ENCODE peak calls at places on chromosomes 5 and 9, in nine cellular contexts. B is BJ, C is A549, Y is Peyer's patch, X is uterus, L is pancreas, A is fibroblast of the aortic adventitia, Q is AG10803, O is heart right ventricle. H is an unnamed sample.

GRCh38 chr9:115456515-115456914 is 338.6 kb upstream of the TNC start:
- DNase-seq in Q (peak; percentile 95), Y (no peak), B (no peak), A (peak; percentile 78), X (no peak), O (no peak), C (no peak), L (no peak), H (no peak)

GRCh38 chr5:55175781-55176175 is 2.8 kb upstream of the CDC20B start:
- DNase-seq in O (no peak), Q (no peak), A (no peak), B (no peak), X (no peak), C (no peak), L (no peak), Y (no peak), H (no peak)

GRCh38 chr5:71925608-71926091 is 181.6 kb upstream of the MAP1B start:
- DNase-seq in Y (no peak), A (peak; percentile 64), Q (peak; percentile 79), X (no peak), C (peak; percentile 43), B (no peak), O (peak; percentile 60), L (no peak), H (no peak)

GRCh38 chr9:100720922-100721321 is 143.0 kb downstream of the CAVIN4 start:
- DNase-seq in C (no peak), Y (no peak), O (no peak), A (peak; percentile 41), Q (no peak), B (no peak), L (no peak), X (no peak), H (no peak)

GRCh38 chr9:113957778-113958430 is 81.8 kb downstream of the ZNF618 start:
- DNase-seq in C (peak; percentile 37), L (no peak), A (peak; percentile 96), Y (no peak), B (peak; percentile 80), O (no peak), X (no peak), Q (peak; percentile 90), H (no peak)

GRCh38 chr9:115115924-115116323 is 2.0 kb downstream of the TNC start:
- DNase-seq in L (no peak), B (no peak), A (peak; percentile 66), Q (peak; percentile 78), C (no peak), X (no peak), O (no peak), Y (no peak), H (no peak)

GRCh38 chr9:129012343-129012742 is 15.8 kb downstream of the SH3GLB2 start:
- DNase-seq in X (no peak), B (no peak), A (no peak), L (no peak), C (no peak), Y (no peak), Q (no peak), O (no peak), H (no peak)

GRCh38 chr9:127158995-127159801 is 36.8 kb upstream of the ANGPTL2 start:
- DNase-seq in Q (peak; percentile 87), L (peak; percentile 30), A (peak; percentile 73), Y (peak; percentile 71), C (peak; percentile 74), O (peak; percentile 65), X (peak; percentile 74), B (no peak), H (no peak)

GRCh38 chr9:133107245-133107722 is 13.8 kb downstream of the RALGDS start:
- DNase-seq in B (no peak), L (peak; percentile 36), Q (no peak), C (no peak), Y (no peak), X (no peak), A (no peak), O (no peak), H (no peak)

GRCh38 chr9:97387936-97388684 is 23.8 kb upstream of the TDRD7 start:
- DNase-seq in O (no peak), Y (no peak), B (no peak), X (no peak), L (peak; percentile 54), C (no peak), A (no peak), Q (no peak), H (no peak)

GRCh38 chr5:102807878-102808502 is 52.9 kb downstream of the PAM start:
- DNase-seq in C (peak; percentile 4), Q (peak; percentile 46), B (no peak), Y (no peak), X (no peak), A (no peak), L (no peak), O (no peak), H (no peak)

GRCh38 chr5:84181093-84181492 is 203.6 kb downstream of the EDIL3 start:
- DNase-seq in X (no peak), Y (no peak), A (peak; percentile 12), C (no peak), O (no peak), L (no peak), B (no peak), Q (peak; percentile 29), H (no peak)

GRCh38 chr5:9245071-9245470 is 300.8 kb downstream of the SEMA5A start:
- DNase-seq in C (no peak), B (no peak), O (no peak), A (no peak), Q (no peak), L (no peak), X (no peak), Y (no peak), H (no peak)

GRCh38 chr9:126156898-126157297 is 169.7 kb upstream of the MVB12B start:
- DNase-seq in L (no peak), Q (no peak), Y (no peak), B (no peak), A (no peak), C (no peak), X (no peak), O (no peak), H (no peak)

DNA sequence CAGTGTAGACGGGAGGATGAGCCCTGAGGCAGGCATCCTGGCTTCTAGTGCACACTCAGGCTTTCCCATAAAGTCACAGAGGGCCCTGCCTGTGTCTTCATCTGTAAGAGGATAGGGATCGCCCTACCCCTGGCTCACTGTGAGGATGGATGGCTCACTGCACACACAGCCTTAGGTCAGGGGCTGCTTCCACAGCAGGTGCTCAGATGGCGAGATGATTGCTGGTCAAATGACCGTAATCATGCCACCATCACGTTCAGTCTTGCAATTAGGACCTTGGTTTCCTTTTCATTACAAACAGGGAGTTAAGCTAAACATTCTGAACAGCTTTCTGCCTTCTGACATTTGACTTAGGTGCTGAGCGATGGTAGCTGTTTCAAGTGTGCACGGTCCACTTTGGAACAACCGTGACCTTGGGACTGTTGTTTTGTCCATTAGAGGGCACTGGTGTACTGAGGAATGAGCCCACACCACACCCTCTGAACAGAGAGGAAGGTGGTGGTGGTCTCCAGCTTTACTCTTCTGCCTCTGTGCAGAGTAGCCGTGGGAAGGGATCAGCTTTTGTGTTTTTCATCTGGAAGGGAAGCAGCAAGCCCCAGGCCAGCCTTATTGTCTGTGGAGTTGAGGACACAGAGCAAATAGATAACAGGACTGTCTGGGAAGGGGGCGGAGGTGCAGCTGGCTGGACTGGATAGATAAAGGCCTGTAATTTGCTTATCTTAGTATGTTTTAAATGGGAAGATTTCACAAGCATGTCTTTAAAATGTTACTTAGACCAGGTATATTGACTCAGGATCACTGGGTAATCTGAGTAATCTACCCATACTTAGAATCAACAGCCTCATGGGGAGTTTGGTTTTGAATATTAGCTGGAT is 183.1 kb downstream of the TRIO start:
- DNase-seq in B (no peak), X (no peak), Q (no peak), A (no peak), L (no peak), O (no peak), Y (no peak), C (peak; percentile 7), H (no peak)
- TF ChIP-seq CTCF in B (peak; percentile 24), X (no peak), Q (peak; percentile 23), A (no peak), L (peak; percentile 16), O (peak; percentile 23), Y (no peak), C (no peak), H (no peak)

GRCh38 chr5:132467292-132467984 is 23.1 kb downstream of the IRF1 start:
- DNase-seq in L (peak; percentile 23), A (no peak), X (no peak), Y (peak; percentile 35), O (no peak), B (no peak), C (no peak), Q (no peak), H (peak; percentile 76)
- H3K4me3 ChIP-seq in L (no peak overlapping the region), A (no peak overlapping the region), X (no peak overlapping the region), Y (no peak overlapping the region), O (peak overlapping the region; percentile 12), B (no peak overlapping the region), C (no peak overlapping the region), Q (no peak overlapping the region), H (peak overlapping the region; percentile 24)

GRCh38 chr5:146446861-146447733 is at the start of gene TCERG1:
- DNase-seq in Q (peak; percentile 100), C (peak; percentile 100), L (peak; percentile 93), A (peak; percentile 100), X (peak; percentile 100), B (peak; percentile 98), O (peak; percentile 100), Y (peak; percentile 99), H (peak; percentile 100)

GRCh38 chr5:146448783-146449519 is 1.8 kb downstream of the TCERG1 start:
- DNase-seq in O (no peak), A (no peak), Y (no peak), L (no peak), C (no peak), B (no peak), Q (no peak), X (no peak), H (no peak)

GRCh38 chr5:146447734-146448380 is 724 bp downstream of the TCERG1 start:
- DNase-seq in L (no peak), O (peak; percentile 7), Q (peak; percentile 43), B (no peak), C (peak; percentile 33), A (peak; percentile 33), Y (no peak), X (no peak), H (no peak)

DNA sequence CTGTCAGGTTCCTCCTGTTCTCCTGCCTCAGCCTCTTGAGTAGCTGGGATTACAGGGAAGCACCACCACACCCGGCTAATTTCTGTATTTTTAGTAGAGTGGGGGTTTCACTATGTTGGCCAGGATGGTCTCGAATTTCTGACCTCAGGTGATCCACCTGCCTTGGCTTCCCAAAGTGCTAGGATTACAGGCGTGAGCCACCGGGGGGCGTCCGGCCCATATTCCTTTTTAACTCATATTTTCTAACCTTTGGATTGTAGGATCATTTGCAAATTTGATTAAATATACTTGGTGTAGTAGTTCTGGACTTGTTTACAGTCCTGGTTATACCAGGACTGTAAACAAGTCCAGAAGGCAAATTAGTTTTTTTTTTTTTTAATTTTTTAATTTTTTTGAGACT is 4.3 kb downstream of the TCERG1 start:
- DNase-seq in O (no peak), B (no peak), A (no peak), C (no peak), L (no peak), X (no peak), Q (no peak), Y (no peak), H (no peak)
- TF ChIP-seq CTCF in O (no peak), B (no peak), A (peak; percentile 6), C (peak; percentile 19), L (no peak), X (no peak), Q (no peak), Y (no peak), H (peak; percentile 24)

DNA sequence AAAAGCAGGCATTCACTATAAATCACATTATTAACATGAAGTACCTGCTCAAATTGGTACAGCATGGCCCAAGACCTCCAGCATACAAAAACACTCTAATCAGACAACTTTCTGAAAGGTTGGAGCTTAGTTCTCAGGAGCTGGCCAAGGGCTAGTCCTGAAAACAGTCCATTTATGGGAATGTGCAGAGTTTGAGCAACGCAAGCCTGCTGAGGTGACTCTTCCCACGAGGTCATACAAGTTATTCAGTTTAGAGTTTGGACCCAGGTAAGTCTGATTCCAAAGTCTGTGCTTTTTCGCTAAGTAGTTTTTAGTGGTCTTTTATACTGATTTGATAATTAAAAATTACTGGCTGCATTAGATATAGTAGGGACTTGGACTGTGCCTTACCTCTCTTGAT is 52.6 kb downstream of the AP3S1 start:
- DNase-seq in Y (no peak), X (no peak), B (no peak), A (no peak), C (no peak), O (no peak), L (no peak), Q (no peak), H (no peak)
- H3K4me3 ChIP-seq in Y (no peak overlapping the region), X (no peak overlapping the region), B (no peak overlapping the region), A (no peak overlapping the region), C (no peak overlapping the region), O (no peak overlapping the region), L (no peak overlapping the region), Q (no peak overlapping the region), H (no peak overlapping the region)